ENCODE peak calls at places on chromosomes 5 and 9, in seven cellular contexts. One of them, this sample, is unnamed.

GRCh38 chr9:98551511-98552286 is 157.0 kb downstream of the GABBR2 start:
- DNase-seq in KBM-7: no peak
- DNase-seq in psoas muscle: no peak
- DNase-seq in fibroblast of pulmonary artery: peak
- DNase-seq in central memory CD4-positive, alpha-beta T cell: no peak
- DNase-seq in fibroblast of mammary gland: peak
- DNase-seq in CD8-positive, alpha-beta T cell: no peak
- DNase-seq in this sample: no peak

GRCh38 chr9:118640836-118641557 is 728.2 kb downstream of the BRINP1 start:
- DNase-seq in fibroblast of pulmonary artery: no peak
- DNase-seq in fibroblast of mammary gland: peak
- DNase-seq in KBM-7: no peak
- DNase-seq in psoas muscle: no peak
- DNase-seq in CD8-positive, alpha-beta T cell: no peak
- DNase-seq in central memory CD4-positive, alpha-beta T cell: no peak
- DNase-seq in this sample: no peak

GRCh38 chr5:172906436-172906835 is 52.8 kb upstream of the RPL26L1 start:
- DNase-seq in psoas muscle: no peak
- DNase-seq in central memory CD4-positive, alpha-beta T cell: no peak
- DNase-seq in KBM-7: no peak
- DNase-seq in fibroblast of mammary gland: peak
- DNase-seq in CD8-positive, alpha-beta T cell: no peak
- DNase-seq in fibroblast of pulmonary artery: peak
- DNase-seq in this sample: no peak

GRCh38 chr5:116440329-116440895 is 134.2 kb downstream of the SEMA6A start:
- DNase-seq in CD8-positive, alpha-beta T cell: no peak
- DNase-seq in fibroblast of pulmonary artery: no peak
- DNase-seq in central memory CD4-positive, alpha-beta T cell: no peak
- DNase-seq in KBM-7: no peak
- DNase-seq in fibroblast of mammary gland: no peak
- DNase-seq in psoas muscle: no peak
- DNase-seq in this sample: no peak

GRCh38 chr9:132075853-132076252 is 3.8 kb downstream of the MED27 start:
- DNase-seq in central memory CD4-positive, alpha-beta T cell: no peak
- DNase-seq in KBM-7: no peak
- DNase-seq in fibroblast of pulmonary artery: no peak
- DNase-seq in CD8-positive, alpha-beta T cell: no peak
- DNase-seq in psoas muscle: no peak
- DNase-seq in fibroblast of mammary gland: no peak
- DNase-seq in this sample: no peak

GRCh38 chr9:72982161-72982799 is 29.4 kb upstream of the ALDH1A1 start:
- DNase-seq in fibroblast of mammary gland: peak
- DNase-seq in fibroblast of pulmonary artery: no peak
- DNase-seq in central memory CD4-positive, alpha-beta T cell: no peak
- DNase-seq in psoas muscle: no peak
- DNase-seq in CD8-positive, alpha-beta T cell: no peak
- DNase-seq in KBM-7: no peak
- DNase-seq in this sample: no peak

GRCh38 chr9:22244141-22245011 is 202.2 kb upstream of the DMRTA1 start:
- DNase-seq in fibroblast of mammary gland: peak
- DNase-seq in central memory CD4-positive, alpha-beta T cell: peak
- DNase-seq in KBM-7: peak
- DNase-seq in CD8-positive, alpha-beta T cell: no peak
- DNase-seq in psoas muscle: no peak
- DNase-seq in fibroblast of pulmonary artery: peak
- DNase-seq in this sample: peak

GRCh38 chr5:190366-191035 is 794 bp upstream of the LRRC14B start:
- DNase-seq in psoas muscle: peak
- DNase-seq in fibroblast of mammary gland: no peak
- DNase-seq in KBM-7: no peak
- DNase-seq in central memory CD4-positive, alpha-beta T cell: no peak
- DNase-seq in CD8-positive, alpha-beta T cell: no peak
- DNase-seq in fibroblast of pulmonary artery: no peak
- DNase-seq in this sample: no peak

GRCh38 chr9:114005371-114006154 is 72.5 kb downstream of the AMBP start:
- DNase-seq in fibroblast of mammary gland: no peak
- DNase-seq in central memory CD4-positive, alpha-beta T cell: no peak
- DNase-seq in KBM-7: no peak
- DNase-seq in CD8-positive, alpha-beta T cell: no peak
- DNase-seq in psoas muscle: no peak
- DNase-seq in fibroblast of pulmonary artery: no peak
- DNase-seq in this sample: no peak